ENCODE peak calls at places on chromosomes 11 and 22, in nine cellular contexts. A is NT2/D1, V is endodermal cell, K is K562, C is transverse colon, X is DND-41, S is lower lobe of right lung, T is neural progenitor cell, O is tibial nerve. G is an unnamed sample. For H3K36me3, the result is how much of the 10 kb centered on the place peaks cover.

GRCh38 chr22:42299586-42300285 is 29.3 kb upstream of the TCF20 start:
- DNase-seq in A (peak), V (peak), K (peak), C (peak), X (peak), S (no peak), T (peak), O (no peak), G (no peak)

GRCh38 chr11:76803023-76803422 is 19.9 kb downstream of the TSKU start:
- DNase-seq in A (no peak), V (no peak), K (no peak), C (no peak), X (no peak), S (no peak), T (no peak), O (no peak), G (no peak)

GRCh38 chr11:128695539-128696221 is 1.8 kb downstream of the FLI1 start:
- DNase-seq in A (no peak), V (peak), K (no peak), C (peak), X (peak), S (peak), T (no peak), O (no peak), G (no peak)

GRCh38 chr22:30863161-30863833 is 105.3 kb downstream of the MORC2 start:
- DNase-seq in A (no peak), V (peak), K (peak), C (no peak), X (no peak), S (no peak), T (no peak), O (peak), G (no peak)

GRCh38 chr11:64000026-64000739 is 13.9 kb downstream of the OTUB1 start:
- DNase-seq in A (peak), V (peak), K (no peak), C (peak), X (no peak), S (peak), T (peak), O (peak), G (peak)

GRCh38 chr11:45144126-45145082 is 2.0 kb upstream of the PRDM11 start:
- DNase-seq in A (no peak), V (no peak), K (no peak), C (no peak), X (no peak), S (no peak), T (no peak), O (no peak), G (no peak)

GRCh38 chr11:111841370-111842053 is 29.9 kb downstream of the ALG9 start:
- DNase-seq in A (peak), V (peak), K (peak), C (peak), X (peak), S (peak), T (peak), O (peak), G (peak)

GRCh38 chr11:74085542-74085892 is 76.6 kb upstream of the UCP3 start:
- DNase-seq in A (no peak), V (no peak), K (peak), C (no peak), X (no peak), S (no peak), T (no peak), O (no peak), G (no peak)

GRCh38 chr11:11218287-11218986 is 134.6 kb downstream of the CSNK2A3 start:
- DNase-seq in A (no peak), V (peak), K (no peak), C (peak), X (no peak), S (no peak), T (no peak), O (no peak), G (peak)

GRCh38 chr11:109859325-109859724 is 233.9 kb upstream of the ZC3H12C start:
- DNase-seq in A (no peak), V (no peak), K (peak), C (no peak), X (no peak), S (no peak), T (no peak), O (no peak), G (peak)

GRCh38 chr22:36116127-36116526 is 44.4 kb downstream of the APOL3 start:
- DNase-seq in A (no peak), V (no peak), K (no peak), C (no peak), X (no peak), S (no peak), T (no peak), O (no peak), G (no peak)

GRCh38 chr11:114133548-114134329 is 74.2 kb downstream of the ZBTB16 start:
- DNase-seq in A (no peak), V (peak), K (no peak), C (peak), X (no peak), S (no peak), T (no peak), O (no peak), G (no peak)

GRCh38 chr11:115869780-115870431 is 365.7 kb upstream of the CADM1 start:
- DNase-seq in A (peak), V (peak), K (peak), C (peak), X (no peak), S (no peak), T (peak), O (no peak), G (peak)

GRCh38 chr22:32309585-32310251 is 47.9 kb upstream of the RFPL3 start:
- DNase-seq in A (no peak), V (no peak), K (no peak), C (no peak), X (no peak), S (no peak), T (no peak), O (no peak), G (no peak)

GRCh38 chr11:92211576-92212167 is 12.9 kb upstream of the FAT3 start:
- DNase-seq in A (no peak), V (peak), K (no peak), C (no peak), X (peak), S (no peak), T (peak), O (no peak), G (peak)

GRCh38 chr22:32830473-32830872 is 29.0 kb downstream of the TIMP3 start:
- DNase-seq in A (peak), V (peak), K (no peak), C (no peak), X (no peak), S (no peak), T (peak), O (no peak), G (no peak)

GRCh38 chr11:68569357-68569756 is 108.8 kb downstream of the PPP6R3 start:
- DNase-seq in A (no peak), V (no peak), K (no peak), C (no peak), X (no peak), S (no peak), T (no peak), O (no peak), G (no peak)

GRCh38 chr11:115298613-115299012 is 205.6 kb downstream of the CADM1 start:
- DNase-seq in A (no peak), V (no peak), K (no peak), C (no peak), X (no peak), S (no peak), T (no peak), O (no peak), G (no peak)

GRCh38 chr11:130315354-130315970 is 745 bp upstream of the ZBTB44 start:
- DNase-seq in A (no peak), V (peak), K (no peak), C (peak), X (peak), S (peak), T (peak), O (no peak), G (peak)

GRCh38 chr11:95135155-95135554 is 45.5 kb downstream of the ENDOD1 start:
- DNase-seq in A (no peak), V (no peak), K (no peak), C (no peak), X (no peak), S (no peak), T (no peak), O (no peak), G (peak)

GRCh38 chr22:24166811-24167210 is 14.5 kb upstream of the SUSD2 start:
- DNase-seq in A (no peak), V (no peak), K (no peak), C (no peak), X (no peak), S (no peak), T (no peak), O (no peak), G (no peak)

GRCh38 chr22:24170632-24171031 is 10.7 kb upstream of the SUSD2 start:
- DNase-seq in A (no peak), V (no peak), K (no peak), C (no peak), X (no peak), S (no peak), T (no peak), O (no peak), G (no peak)

GRCh38 chr22:24170189-24170588 is 11.1 kb upstream of the SUSD2 start:
- DNase-seq in A (no peak), V (no peak), K (no peak), C (no peak), X (no peak), S (no peak), T (peak), O (no peak), G (no peak)

GRCh38 chr22:24171822-24172221 is 9.5 kb upstream of the SUSD2 start:
- DNase-seq in A (no peak), V (no peak), K (no peak), C (no peak), X (no peak), S (no peak), T (no peak), O (no peak), G (no peak)

GRCh38 chr22:24169439-24170058 is 11.7 kb upstream of the SUSD2 start:
- DNase-seq in A (no peak), V (no peak), K (no peak), C (no peak), X (no peak), S (no peak), T (no peak), O (no peak), G (no peak)
- H3K36me3 ChIP-seq in A (half or more), V (under half), K (half or more), C (under half), X (half or more), S (half or more), T (under half), O (half or more), G (under half)

GRCh38 chr11:75439495-75440120 is 6.6 kb upstream of the KLHL35 start:
- DNase-seq in A (no peak), V (no peak), K (no peak), C (no peak), X (no peak), S (no peak), T (no peak), O (no peak), G (no peak)
- H3K36me3 ChIP-seq in A (half or more), V (under half), K (under half), C (under half), X (under half), S (under half), T (under half), O (half or more), G (under half)

GRCh38 chr22:26428515-26429457 is at the start of gene ASPHD2:
- DNase-seq in A (no peak), V (peak), K (peak), C (peak), X (peak), S (peak), T (peak), O (no peak), G (peak)
- H3K36me3 ChIP-seq in A (under half), V (under half), K (under half), C (under half), X (under half), S (under half), T (under half), O (under half), G (under half)

GRCh38 chr11:216081-216974 is 8.8 kb downstream of the RIC8A start:
- DNase-seq in A (no peak), V (peak), K (no peak), C (no peak), X (no peak), S (no peak), T (no peak), O (no peak), G (no peak)

GRCh38 chr11:215581-216037 is 8.1 kb downstream of the RIC8A start:
- DNase-seq in A (no peak), V (peak), K (peak), C (no peak), X (no peak), S (no peak), T (no peak), O (no peak), G (no peak)

GRCh38 chr11:218815-219593 is 11.5 kb downstream of the RIC8A start:
- DNase-seq in A (no peak), V (peak), K (no peak), C (no peak), X (no peak), S (no peak), T (no peak), O (no peak), G (no peak)

GRCh38 chr11:214083-214482 is 6.6 kb downstream of the RIC8A start:
- DNase-seq in A (no peak), V (peak), K (no peak), C (no peak), X (no peak), S (no peak), T (no peak), O (no peak), G (no peak)

GRCh38 chr11:217704-218103 is 10.2 kb downstream of the RIC8A start:
- DNase-seq in A (no peak), V (no peak), K (peak), C (no peak), X (no peak), S (no peak), T (no peak), O (no peak), G (peak)
- H3K36me3 ChIP-seq in A (under half), V (under half), K (half or more), C (under half), X (under half), S (half or more), T (under half), O (half or more), G (under half)

GRCh38 chr22:43992331-43992821 is 31.7 kb upstream of the PARVB start:
- DNase-seq in A (no peak), V (no peak), K (no peak), C (no peak), X (no peak), S (peak), T (no peak), O (no peak), G (no peak)

GRCh38 chr22:43991316-43992020 is 32.6 kb upstream of the PARVB start:
- DNase-seq in A (no peak), V (no peak), K (no peak), C (no peak), X (no peak), S (no peak), T (no peak), O (no peak), G (no peak)

GRCh38 chr22:43994416-43994815 is 29.7 kb upstream of the PARVB start:
- DNase-seq in A (no peak), V (no peak), K (no peak), C (no peak), X (no peak), S (peak), T (no peak), O (no peak), G (no peak)

GRCh38 chr22:43994006-43994405 is 30.1 kb upstream of the PARVB start:
- DNase-seq in A (no peak), V (no peak), K (no peak), C (no peak), X (no peak), S (peak), T (no peak), O (no peak), G (no peak)

DNA sequence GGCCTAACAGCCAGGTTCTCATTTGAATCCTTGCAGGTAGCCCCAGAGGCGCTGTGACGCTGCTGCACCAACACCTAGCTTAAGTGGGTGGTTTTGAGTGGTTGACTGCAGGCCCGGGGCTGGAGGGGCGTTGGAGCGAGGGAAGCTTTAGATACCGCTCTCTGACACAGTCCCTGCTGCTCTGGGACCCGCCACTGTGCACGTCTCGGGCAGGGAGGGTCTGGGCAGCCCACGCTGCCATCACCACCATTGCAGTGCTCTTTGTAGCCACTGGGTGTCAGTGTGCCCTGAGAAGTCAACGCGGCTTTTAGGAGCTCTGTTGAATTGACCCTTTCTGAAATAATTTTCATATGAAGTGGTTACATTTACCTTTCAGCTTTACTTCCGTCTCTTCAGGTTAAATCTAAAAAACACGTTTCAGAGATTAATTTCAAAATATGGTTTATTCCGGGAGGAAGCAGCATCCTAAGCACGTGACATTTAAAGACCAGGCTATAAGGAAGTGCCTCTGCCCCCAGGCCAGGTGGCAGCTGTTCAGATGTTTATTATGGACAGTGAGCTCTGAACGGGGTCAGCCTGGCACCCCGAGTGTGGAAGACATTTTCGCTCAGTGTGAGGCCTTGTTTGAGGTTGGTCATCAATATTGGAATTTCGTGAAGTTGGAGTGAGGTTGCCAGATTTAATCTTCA is 30.9 kb upstream of the PARVB start:
- DNase-seq in A (peak), V (peak), K (peak), C (peak), X (peak), S (peak), T (peak), O (no peak), G (peak)
- H3K36me3 ChIP-seq in A (half or more), V (half or more), K (half or more), C (under half), X (half or more), S (half or more), T (under half), O (half or more), G (under half)

GRCh38 chr11:85955531-85955930 is 100.3 kb downstream of the CCDC83 start:
- DNase-seq in A (peak), V (no peak), K (no peak), C (no peak), X (no peak), S (no peak), T (no peak), O (no peak), G (no peak)

GRCh38 chr11:85965202-85965601 is 103.7 kb downstream of the PICALM start:
- DNase-seq in A (no peak), V (no peak), K (no peak), C (no peak), X (no peak), S (no peak), T (no peak), O (no peak), G (peak)

GRCh38 chr11:85960678-85961077 is 105.5 kb downstream of the CCDC83 start:
- DNase-seq in A (no peak), V (no peak), K (no peak), C (no peak), X (no peak), S (no peak), T (no peak), O (no peak), G (no peak)

GRCh38 chr11:85961930-85962363 is 106.8 kb downstream of the CCDC83 start:
- DNase-seq in A (no peak), V (no peak), K (no peak), C (no peak), X (no peak), S (no peak), T (no peak), O (no peak), G (peak)

GRCh38 chr11:85961130-85961529 is 105.9 kb downstream of the CCDC83 start:
- DNase-seq in A (no peak), V (no peak), K (peak), C (no peak), X (no peak), S (no peak), T (no peak), O (no peak), G (no peak)
- H3K36me3 ChIP-seq in A (under half), V (half or more), K (half or more), C (under half), X (half or more), S (half or more), T (under half), O (half or more), G (under half)

DNA sequence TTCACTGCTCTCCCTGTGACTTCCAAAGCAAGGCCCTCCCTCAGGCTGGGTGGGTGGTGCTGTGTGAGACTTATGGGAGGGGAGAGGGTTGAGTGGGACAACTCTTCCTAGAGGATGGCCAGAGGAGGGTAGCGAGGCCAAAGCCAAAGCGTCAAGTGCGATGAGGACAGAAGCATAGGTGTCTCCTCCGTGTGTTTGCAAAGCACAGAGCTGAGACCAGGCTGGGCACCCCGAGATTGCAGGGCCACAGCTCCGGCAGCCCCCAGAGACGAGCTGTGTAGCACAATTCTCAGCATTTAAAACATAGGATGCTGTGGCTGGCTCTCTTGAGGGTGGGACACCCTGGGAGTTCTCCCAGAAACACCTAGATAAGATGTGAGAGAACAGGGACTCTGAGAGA is 1374.5 kb downstream of the BRD1 start:
- DNase-seq in A (no peak), V (no peak), K (no peak), C (no peak), X (no peak), S (no peak), T (no peak), O (no peak), G (no peak)
- H3K36me3 ChIP-seq in A (under half), V (under half), K (under half), C (under half), X (under half), S (under half), T (under half), O (under half), G (under half)

GRCh38 chr11:100966366-100966765 is 163.2 kb downstream of the PGR start:
- DNase-seq in A (no peak), V (no peak), K (no peak), C (no peak), X (no peak), S (no peak), T (no peak), O (no peak), G (no peak)
- H3K36me3 ChIP-seq in A (under half), V (half or more), K (under half), C (under half), X (under half), S (under half), T (under half), O (half or more), G (under half)

GRCh38 chr22:37474447-37475090 is 11.6 kb downstream of the MFNG start:
- DNase-seq in A (no peak), V (no peak), K (no peak), C (no peak), X (no peak), S (no peak), T (no peak), O (no peak), G (no peak)
- H3K36me3 ChIP-seq in A (under half), V (under half), K (under half), C (under half), X (under half), S (half or more), T (under half), O (under half), G (under half)

GRCh38 chr22:43995798-43996169 is 28.3 kb upstream of the PARVB start:
- DNase-seq in A (no peak), V (no peak), K (no peak), C (no peak), X (no peak), S (no peak), T (no peak), O (no peak), G (no peak)
- H3K36me3 ChIP-seq in A (half or more), V (half or more), K (half or more), C (under half), X (half or more), S (half or more), T (under half), O (half or more), G (under half)

G was measured in bronchial epithelial cell.